ENCODE peak calls at places on chromosomes 1 and 21, in seven cellular contexts. K is IMR-90, R is neuronal stem cell, E is H1, P is mesendoderm, S is mesenchymal stem cell, T is trophoblast cell. N is an unnamed sample.

GRCh38 chr1:101253976-101254660 is 17.3 kb downstream of the S1PR1 start:
- DNase-seq in K (peak; percentile 63), R (no peak), S (peak; percentile 65), P (no peak), E (no peak), T (peak; percentile 18), N (no peak)

GRCh38 chr1:115924730-115925129 is 51.6 kb upstream of the SLC22A15 start:
- DNase-seq in P (peak; percentile 97), S (no peak), T (no peak), K (no peak), R (no peak), E (no peak), N (peak; percentile 61)

GRCh38 chr1:226001852-226002666 is 2.9 kb upstream of the SDE2 start:
- DNase-seq in T (peak; percentile 56), S (no peak), K (no peak), E (no peak), R (no peak), P (peak; percentile 19), N (no peak)

GRCh38 chr1:91673603-91674002 is 173.0 kb downstream of the CDC7 start:
- DNase-seq in P (no peak), R (no peak), T (no peak), S (peak; percentile 29), K (no peak), E (no peak), N (no peak)

GRCh38 chr1:53154859-53155438 is 12.5 kb upstream of the SLC1A7 start:
- DNase-seq in R (no peak), S (no peak), E (no peak), T (no peak), K (no peak), P (no peak), N (no peak)

GRCh38 chr1:234611153-234611798 is 1.3 kb upstream of the IRF2BP2 start:
- DNase-seq in E (no peak), T (peak; percentile 77), K (peak; percentile 83), S (peak; percentile 94), R (peak; percentile 71), P (peak; percentile 95), N (peak; percentile 86)

GRCh38 chr1:176617881-176618280 is 154.9 kb downstream of the PAPPA2 start:
- DNase-seq in E (no peak), T (peak; percentile 58), K (no peak), R (no peak), P (peak; percentile 71), S (no peak), N (no peak)

GRCh38 chr1:18668750-18669404 is 38.2 kb downstream of the PAX7 start:
- DNase-seq in S (no peak), P (no peak), E (no peak), K (no peak), T (no peak), R (no peak), N (no peak)

GRCh38 chr1:31765041-31765467 is 914 bp upstream of the ADGRB2 start:
- DNase-seq in E (no peak), S (no peak), R (no peak), T (peak; percentile 7), K (peak; percentile 19), P (peak; percentile 59), N (no peak)

GRCh38 chr1:8259498-8260290 is 58.2 kb upstream of the SLC45A1 start:
- DNase-seq in R (no peak), E (no peak), P (peak; percentile 56), K (peak; percentile 85), T (peak; percentile 55), S (peak; percentile 86), N (no peak)

GRCh38 chr1:208256556-208256955 is 12.4 kb upstream of the PLXNA2 start:
- DNase-seq in S (no peak), P (no peak), R (no peak), K (no peak), T (peak; percentile 99), E (no peak), N (no peak)

GRCh38 chr21:27764056-27764455 is 797.2 kb upstream of the ADAMTS5 start:
- DNase-seq in S (no peak), P (no peak), R (no peak), T (no peak), K (no peak), E (no peak), N (no peak)

GRCh38 chr1:5970623-5971273 is 21.5 kb downstream of the NPHP4 start:
- DNase-seq in T (no peak), P (no peak), R (no peak), E (no peak), S (no peak), K (no peak), N (no peak)

DNA sequence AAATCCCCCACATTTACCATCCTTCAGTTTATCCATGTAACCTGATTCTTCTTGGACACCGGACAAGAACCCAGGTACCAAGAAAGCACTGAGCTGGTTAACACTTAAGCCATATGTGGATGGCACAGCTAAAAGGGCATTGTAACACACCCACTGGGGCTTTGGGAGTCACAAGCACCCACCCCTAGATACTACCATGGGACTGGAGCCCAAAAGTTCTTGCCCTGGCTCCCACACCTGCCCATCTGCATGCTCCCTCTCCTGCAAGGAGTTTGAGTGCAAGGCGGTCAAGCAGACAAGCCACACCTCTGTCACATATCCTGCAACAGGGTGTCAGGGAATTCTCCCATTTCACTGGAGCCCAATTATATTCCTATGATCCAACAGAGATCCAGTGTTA is 270.1 kb downstream of the USH2A start:
- DNase-seq in K (no peak), R (no peak), E (no peak), P (no peak), S (no peak), T (no peak), N (peak; percentile 65)
- H4K8ac ChIP-seq in K (no peak overlapping the region), R (no peak overlapping the region), E (no peak overlapping the region), P (no peak overlapping the region), S (no peak overlapping the region), T (no peak overlapping the region), N (no peak overlapping the region)

DNA sequence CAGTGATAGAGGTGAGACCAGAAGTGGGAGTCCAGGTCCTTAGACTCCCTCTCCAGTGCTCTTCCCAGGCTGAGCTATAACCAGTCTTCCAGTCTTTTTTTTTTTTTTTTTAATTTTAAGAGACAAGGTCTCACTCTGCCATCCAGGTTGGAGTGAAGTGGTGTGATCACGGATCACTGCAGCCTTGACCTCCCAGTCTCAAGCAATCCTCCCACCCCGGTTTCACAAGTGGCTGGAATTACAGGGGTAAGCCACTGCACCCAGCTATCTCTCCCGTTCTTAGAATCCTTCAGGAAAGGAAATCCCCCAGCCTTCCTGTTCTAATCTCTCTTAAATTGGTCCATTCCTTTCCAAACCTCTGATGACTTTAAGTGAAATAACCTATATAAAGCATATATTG is 9.7 kb downstream of the PIK3C2B start:
- DNase-seq in T (no peak), E (no peak), R (no peak), P (no peak), S (no peak), K (no peak), N (no peak)
- H2BK5ac ChIP-seq in T (no peak overlapping the region), E (no peak overlapping the region), R (no peak overlapping the region), P (no peak overlapping the region), S (no peak overlapping the region), K (no peak overlapping the region), N (no peak overlapping the region)

DNA sequence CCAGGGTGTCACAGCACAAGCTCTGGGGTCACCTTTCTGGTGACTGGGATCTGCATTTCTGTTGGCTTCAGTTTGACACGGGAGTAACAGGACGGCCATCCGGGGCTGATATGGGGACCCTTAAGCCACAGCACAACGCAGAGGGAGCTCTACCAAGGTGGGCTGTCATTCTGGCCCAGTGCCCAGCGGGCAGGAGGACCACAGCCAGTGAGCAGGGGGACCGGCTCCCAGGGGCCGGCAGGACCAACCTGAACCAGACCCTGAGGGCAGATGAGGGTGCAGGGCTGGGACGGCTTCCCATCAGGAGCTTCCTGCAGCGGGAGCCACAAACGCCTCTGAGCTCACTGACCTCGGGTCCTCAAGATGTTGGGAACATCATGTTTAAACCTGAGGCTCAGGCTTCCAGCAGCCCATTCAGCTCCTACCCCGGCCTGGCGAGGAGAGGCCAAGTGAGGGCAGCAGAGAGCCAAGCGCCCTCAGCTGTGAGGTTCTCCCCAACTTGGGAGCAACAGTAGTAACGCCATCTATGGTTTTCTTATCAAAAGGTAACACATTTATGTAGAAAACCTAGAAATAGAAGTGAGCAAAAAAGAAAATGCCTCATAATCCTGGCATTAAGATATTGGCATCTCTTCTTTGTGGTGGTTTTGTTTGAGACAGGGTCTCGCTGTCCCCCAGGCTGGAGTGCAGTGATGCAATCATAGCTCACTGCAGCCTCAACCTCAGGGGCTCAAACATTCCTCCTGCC is 26.8 kb downstream of the TMEM201 start:
- DNase-seq in R (no peak), K (peak; percentile 43), S (peak; percentile 37), P (peak; percentile 69), E (peak; percentile 86), T (peak; percentile 34), N (peak; percentile 84)
- H4K8ac ChIP-seq in R (no peak overlapping the region), K (no peak overlapping the region), S (peak overlapping the region; percentile 20), P (no peak overlapping the region), E (no peak overlapping the region), T (no peak overlapping the region), N (no peak overlapping the region)

GRCh38 chr1:202203238-202204039 is 9.8 kb downstream of the LGR6 start:
- DNase-seq in T (no peak), K (no peak), S (no peak), P (peak; percentile 51), R (no peak), E (no peak), N (no peak)

GRCh38 chr1:202208458-202208857 is 14.9 kb downstream of the LGR6 start:
- DNase-seq in E (no peak), R (no peak), K (no peak), P (no peak), S (no peak), T (no peak), N (no peak)

GRCh38 chr1:202204065-202204464 is 10.5 kb downstream of the LGR6 start:
- DNase-seq in E (no peak), P (peak; percentile 56), S (no peak), T (no peak), R (no peak), K (no peak), N (no peak)

GRCh38 chr1:202207292-202207691 is 13.7 kb downstream of the LGR6 start:
- DNase-seq in R (no peak), E (no peak), T (no peak), K (peak; percentile 73), P (peak; percentile 33), S (no peak), N (no peak)

GRCh38 chr1:202205523-202206190 is 12.1 kb downstream of the LGR6 start:
- DNase-seq in T (no peak), S (no peak), E (peak; percentile 73), K (no peak), R (no peak), P (no peak), N (peak; percentile 69)
- H2BK5ac ChIP-seq in T (no peak overlapping the region), S (no peak overlapping the region), E (peak overlapping the region; percentile 67), K (peak overlapping the region; percentile 80), R (no peak overlapping the region), P (no peak overlapping the region), N (no peak overlapping the region)

GRCh38 chr1:25206201-25206600 is 26.1 kb downstream of the SYF2 start:
- DNase-seq in E (no peak), K (no peak), P (no peak), S (no peak), R (no peak), T (no peak), N (no peak)
- H4K8ac ChIP-seq in E (no peak overlapping the region), K (no peak overlapping the region), P (no peak overlapping the region), S (no peak overlapping the region), R (no peak overlapping the region), T (no peak overlapping the region), N (no peak overlapping the region)

DNA sequence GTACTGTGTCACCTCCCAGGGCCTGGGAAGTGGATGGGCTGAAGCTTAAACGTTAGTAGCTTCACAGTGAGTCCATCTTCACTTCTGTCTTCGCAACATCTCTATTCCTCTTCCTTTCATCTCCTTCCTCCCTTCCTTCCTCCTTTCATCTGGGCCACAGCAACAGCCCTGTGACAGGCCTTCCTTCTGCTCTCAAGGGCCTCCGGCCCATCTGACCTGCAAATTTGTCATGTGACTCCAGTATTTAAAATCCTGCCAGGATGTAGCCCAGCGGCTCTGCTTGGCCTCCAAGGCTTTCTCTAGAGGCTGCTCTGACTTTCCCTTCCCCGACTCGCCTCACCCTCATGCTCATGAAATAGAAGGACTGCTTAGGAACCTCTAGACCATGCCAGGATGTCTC is 10.9 kb upstream of the BATF3 start:
- DNase-seq in P (no peak), T (no peak), K (no peak), S (no peak), E (no peak), R (no peak), N (no peak)
- H2BK5ac ChIP-seq in P (no peak overlapping the region), T (no peak overlapping the region), K (no peak overlapping the region), S (no peak overlapping the region), E (no peak overlapping the region), R (no peak overlapping the region), N (no peak overlapping the region)